ENCODE peak calls at places on chromosomes 13 and 19, in five cellular contexts. C is activated CD8-positive, alpha-beta memory T cell treated with anti-CD3 and anti-CD28 coated beads for 4 hours; P is CD8-positive, alpha-beta T cell; W is lower lobe of right lung; K is hypothalamus. O is an unnamed sample.

GRCh38 chr13:66657165-66657895 is 572.8 kb downstream of the PCDH9 start:
- DNase-seq in C (no peak), P (no peak), W (peak), K (peak), O (no peak)

GRCh38 chr13:97125810-97126738 is 96.1 kb upstream of the MBNL2 start:
- DNase-seq in C (no peak), P (no peak), W (no peak), K (no peak), O (no peak)

GRCh38 chr19:48274173-48274572 is 4.3 kb downstream of the ZNF114 start:
- DNase-seq in C (no peak), P (no peak), W (no peak), K (no peak), O (no peak)

GRCh38 chr13:41019027-41019487 is at the start of gene ELF1:
- DNase-seq in C (peak), P (peak), W (peak), K (no peak), O (peak)

GRCh38 chr13:20654156-20654555 is 49.3 kb upstream of the IL17D start:
- DNase-seq in C (no peak), P (no peak), W (no peak), K (no peak), O (no peak)

GRCh38 chr19:12580180-12580694 is 29.0 kb upstream of the ZNF564 start:
- DNase-seq in C (no peak), P (no peak), W (no peak), K (no peak), O (no peak)

GRCh38 chr19:12783226-12783848 is 7.9 kb upstream of the JUNB start:
- DNase-seq in C (no peak), P (no peak), W (no peak), K (no peak), O (no peak)

GRCh38 chr19:34988119-34988518 is 12.0 kb upstream of the GRAMD1A start:
- DNase-seq in C (no peak), P (no peak), W (peak), K (no peak), O (no peak)

GRCh38 chr13:22883961-22884360 is 296.8 kb upstream of the SGCG start:
- DNase-seq in C (no peak), P (no peak), W (no peak), K (no peak), O (no peak)

GRCh38 chr19:3254520-3254919 is 30.1 kb downstream of the CELF5 start:
- DNase-seq in C (no peak), P (no peak), W (no peak), K (no peak), O (no peak)

GRCh38 chr13:26541041-26541440 is 16.4 kb upstream of the WASF3 start:
- DNase-seq in C (no peak), P (no peak), W (no peak), K (no peak), O (no peak)

GRCh38 chr13:47334173-47334572 is 437.3 kb upstream of the HTR2A start:
- DNase-seq in C (no peak), P (no peak), W (no peak), K (no peak), O (no peak)

GRCh38 chr13:20230913-20231838 is 943 bp downstream of the GJB6 start:
- DNase-seq in C (no peak), P (no peak), W (no peak), K (no peak), O (no peak)

GRCh38 chr19:46859637-46860124 is 1.1 kb upstream of the ARHGAP35 start:
- DNase-seq in C (no peak), P (no peak), W (peak), K (peak), O (no peak)